ENCODE peak calls at places on chromosomes 12 and 14, in six cellular contexts. D is fibroblast of lung, Z is GM23338, G is lung, Y is ovary, L is body of pancreas. H is an unnamed sample. For H3K4me1, the result is how much of the 10 kb centered on the place peaks cover.

GRCh38 chr12:52190860-52191729 is 719 bp downstream of the KRT80 start:
- DNase-seq in Y (no peak), G (no peak), Z (no peak), L (peak), D (no peak), H (no peak)

GRCh38 chr12:5873341-5873919 is 71.6 kb downstream of the ANO2 start:
- DNase-seq in Z (peak), D (no peak), G (no peak), Y (no peak), L (no peak), H (no peak)

GRCh38 chr12:57549203-57549908 is 488 bp upstream of the KIF5A start:
- DNase-seq in G (no peak), Z (peak), L (no peak), D (no peak), Y (no peak), H (no peak)

GRCh38 chr12:6676962-6677361 is 12.2 kb downstream of the ZNF384 start:
- DNase-seq in G (no peak), D (no peak), Z (no peak), L (no peak), Y (no peak), H (no peak)

GRCh38 chr14:104178279-104178678 is 39.9 kb downstream of the KIF26A start:
- DNase-seq in G (no peak), L (no peak), D (no peak), Z (no peak), Y (peak), H (no peak)

GRCh38 chr14:59283380-59283779 is 94.9 kb downstream of the DAAM1 start:
- DNase-seq in L (no peak), G (no peak), Y (no peak), Z (no peak), D (peak), H (no peak)

GRCh38 chr12:113418213-113418879 is 3.8 kb upstream of the SDSL start:
- DNase-seq in Z (no peak), L (peak), G (peak), D (peak), Y (no peak), H (no peak)

GRCh38 chr12:58893421-58893986 is 26.8 kb downstream of the LRIG3 start:
- DNase-seq in L (no peak), Y (no peak), D (peak), G (no peak), Z (no peak), H (no peak)

GRCh38 chr14:100691395-100692025 is 35.2 kb upstream of the DLK1 start:
- DNase-seq in Y (no peak), G (peak), L (no peak), D (no peak), Z (no peak), H (no peak)

GRCh38 chr12:44077293-44077692 is 241.4 kb downstream of the TMEM117 start:
- DNase-seq in D (peak), L (no peak), G (no peak), Z (no peak), Y (no peak), H (no peak)

GRCh38 chr14:59060841-59061240 is 127.6 kb upstream of the DAAM1 start:
- DNase-seq in Y (no peak), L (no peak), G (no peak), D (no peak), Z (no peak), H (no peak)

GRCh38 chr12:89497467-89497866 is 27.1 kb downstream of the GALNT4 start:
- DNase-seq in Y (no peak), Z (no peak), G (peak), L (no peak), D (peak), H (no peak)

GRCh38 chr12:43655586-43655985 is 103.0 kb downstream of the PUS7L start:
- DNase-seq in D (peak), Y (no peak), Z (no peak), G (no peak), L (no peak), H (no peak)

GRCh38 chr12:49798248-49798647 is 30.0 kb downstream of the NCKAP5L start:
- DNase-seq in G (no peak), Z (no peak), D (no peak), L (no peak), Y (no peak), H (no peak)

GRCh38 chr12:100868487-100868886 is 73.9 kb downstream of the ANO4 start:
- DNase-seq in G (no peak), Y (no peak), D (peak), L (no peak), Z (no peak), H (no peak)

GRCh38 chr14:51597511-51597920 is 54.2 kb upstream of the FRMD6 start:
- DNase-seq in L (no peak), G (no peak), D (peak), Y (no peak), Z (no peak), H (no peak)

GRCh38 chr12:78559441-78559840 is 305.1 kb upstream of the SYT1 start:
- DNase-seq in Z (no peak), G (no peak), L (no peak), D (no peak), Y (no peak), H (no peak)

GRCh38 chr14:50447491-50447890 is 50.8 kb upstream of the CDKL1 start:
- DNase-seq in G (no peak), L (no peak), Y (no peak), D (no peak), Z (no peak), H (no peak)

GRCh38 chr12:7994731-7995205 is 37.7 kb upstream of the FOXJ2 start:
- DNase-seq in G (no peak), L (no peak), Y (no peak), Z (peak), D (peak), H (no peak)

GRCh38 chr12:52580496-52580895 is 6.9 kb upstream of the KRT74 start:
- DNase-seq in Y (no peak), D (no peak), Z (no peak), G (no peak), L (no peak), H (peak)

GRCh38 chr12:5487971-5488955 is 56.4 kb downstream of the NTF3 start:
- DNase-seq in Z (no peak), D (peak), L (no peak), G (no peak), Y (no peak), H (no peak)

GRCh38 chr14:99729991-99730875 is 46.1 kb downstream of the CYP46A1 start:
- DNase-seq in L (peak), Z (peak), D (no peak), Y (peak), G (peak), H (peak)

GRCh38 chr12:109192358-109192757 is 76.0 kb downstream of the ACACB start:
- DNase-seq in D (peak), Y (no peak), L (no peak), G (no peak), Z (no peak), H (no peak)

GRCh38 chr14:68941820-68942219 is 37.3 kb downstream of the ACTN1 start:
- DNase-seq in Z (peak), Y (no peak), G (no peak), L (peak), D (peak), H (no peak)

GRCh38 chr14:66511849-66512248 is 3.9 kb downstream of the GPHN start:
- DNase-seq in Z (no peak), D (no peak), G (no peak), Y (no peak), L (no peak), H (no peak)

GRCh38 chr14:21383848-21384493 is at the start of gene SUPT16H:
- DNase-seq in Y (peak), L (peak), Z (peak), G (peak), D (peak), H (peak)

DNA sequence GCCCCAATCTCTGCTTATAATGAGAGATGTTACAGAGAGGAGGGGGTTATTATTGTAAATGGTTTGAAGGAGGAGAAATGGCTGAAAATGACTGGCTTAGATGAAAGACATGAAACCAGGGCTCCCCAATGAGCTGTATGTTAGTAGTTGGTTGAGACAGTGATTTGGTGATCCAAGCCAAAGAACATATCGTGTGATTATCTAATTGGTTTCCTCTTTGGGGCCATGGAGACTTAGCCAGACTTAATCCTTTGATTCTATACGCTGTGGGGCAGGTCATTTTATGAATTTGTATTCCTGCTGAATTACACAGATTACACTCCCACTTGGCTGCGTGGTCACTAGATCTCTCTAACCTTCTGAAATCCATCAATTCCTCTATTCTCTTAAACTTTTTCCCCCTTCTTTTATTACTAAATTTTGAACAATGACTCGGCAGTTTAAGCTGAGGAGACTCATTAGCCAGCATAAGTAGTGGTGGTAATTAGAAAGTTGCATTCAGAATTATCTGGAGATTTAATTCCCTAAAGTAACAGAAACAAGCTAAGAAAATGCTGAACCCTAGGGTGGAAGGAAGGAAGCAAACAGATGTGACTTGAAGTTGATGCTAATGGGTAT is 5.3 kb downstream of the TTC8 start:
- DNase-seq in L (no peak), D (no peak), G (no peak), Y (no peak), Z (no peak), H (no peak)
- H3K4me1 ChIP-seq in L (under half), D (under half), G (under half), Y (under half), Z (under half), H (under half)

GRCh38 chr14:98069712-98070133 is 1202.3 kb downstream of the BCL11B start:
- DNase-seq in L (peak), Y (no peak), G (peak), D (no peak), Z (peak), H (no peak)
- H3K27ac ChIP-seq in L (peak), Y (no peak), G (no peak), D (no peak), Z (no peak), H (no peak)

DNA sequence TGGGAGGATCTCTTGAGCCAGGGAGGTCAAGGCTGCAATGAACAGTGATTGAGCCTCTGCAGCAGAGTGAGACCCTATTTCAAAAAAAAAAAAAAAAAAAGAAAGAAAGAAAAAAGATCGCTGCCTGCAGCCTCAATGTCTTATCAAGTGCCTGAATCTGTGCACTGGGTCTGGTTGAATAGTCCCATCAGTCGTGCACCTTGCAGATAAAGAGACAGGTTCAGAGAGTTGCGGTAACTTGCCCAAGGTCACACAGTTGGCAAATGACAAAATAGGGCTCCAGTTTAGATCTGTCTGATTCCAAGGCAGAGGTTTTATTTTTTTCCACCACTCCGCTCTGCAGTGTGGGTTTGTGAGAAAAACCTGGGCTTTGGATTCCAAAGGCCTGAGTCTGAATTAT is 649 bp upstream of the PLA2G1B start:
- DNase-seq in L (no peak), Z (no peak), G (no peak), Y (no peak), D (no peak), H (no peak)
- TF ChIP-seq CTCF in L (no peak), Z (no peak), G (no peak), Y (no peak), D (no peak), H (no peak)

GRCh38 chr14:96055753-96056508 is 16.8 kb downstream of the C14orf132 start:
- DNase-seq in Z (no peak), L (no peak), D (no peak), G (no peak), Y (no peak), H (no peak)

GRCh38 chr14:96055065-96055752 is 16.0 kb downstream of the C14orf132 start:
- DNase-seq in Y (no peak), L (no peak), D (peak), G (no peak), Z (no peak), H (no peak)

GRCh38 chr14:96053600-96054381 is 14.6 kb downstream of the C14orf132 start:
- DNase-seq in D (peak), G (no peak), Z (no peak), Y (no peak), L (peak), H (no peak)

GRCh38 chr14:96053236-96053599 is 14.1 kb downstream of the C14orf132 start:
- DNase-seq in L (no peak), Z (no peak), Y (no peak), D (no peak), G (no peak), H (no peak)

DNA sequence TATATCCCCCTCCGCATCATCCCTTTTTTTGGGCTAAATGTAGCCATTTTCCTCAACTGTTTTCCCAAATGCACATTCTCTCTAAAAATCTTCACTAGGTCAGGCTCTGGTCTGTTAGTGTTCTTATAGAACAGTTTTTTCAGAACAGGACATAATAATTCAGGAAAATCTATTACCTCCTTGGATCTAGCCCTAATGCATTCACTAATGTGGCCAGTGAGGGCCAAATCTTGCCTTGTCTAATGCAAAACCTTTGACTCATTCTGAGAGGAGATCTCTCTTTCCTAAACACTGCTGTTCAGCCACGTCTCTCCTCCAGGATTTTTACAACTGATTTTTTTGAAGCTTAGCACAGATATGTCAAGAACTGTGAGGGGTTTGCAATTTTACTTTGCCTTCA is 15.5 kb downstream of the C14orf132 start:
- DNase-seq in Y (no peak), G (no peak), Z (no peak), L (no peak), D (no peak), H (no peak)
- H3K4me1 ChIP-seq in Y (under half), G (under half), Z (under half), L (under half), D (under half), H (under half)

GRCh38 chr12:124397807-124398577 is 103.1 kb downstream of the RFLNA start:
- DNase-seq in D (peak), Z (no peak), Y (peak), G (peak), L (peak), H (no peak)
- H3K27ac ChIP-seq in D (no peak), Z (no peak), Y (peak), G (no peak), L (peak), H (peak)

DNA sequence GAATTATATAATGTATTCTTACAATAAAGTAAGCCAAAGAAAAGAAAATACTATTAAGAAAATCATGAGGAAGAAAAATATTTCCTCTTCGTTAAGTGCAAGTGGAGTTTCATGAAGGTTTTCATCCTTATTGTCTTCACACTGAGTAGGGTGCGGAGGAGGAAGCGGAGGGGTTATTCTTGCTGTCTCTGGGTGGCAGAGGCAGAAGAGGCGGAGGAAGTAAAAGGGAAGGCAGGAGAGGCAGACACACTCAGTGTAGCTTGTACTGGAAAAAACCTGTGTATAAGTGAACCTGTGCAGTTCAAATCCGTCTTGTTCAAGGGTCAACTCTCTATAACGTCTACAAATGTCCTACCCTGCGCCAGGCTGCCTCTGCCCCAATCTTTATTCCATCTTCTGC is 22.0 kb upstream of the BCL2L14 start:
- DNase-seq in Z (no peak), D (no peak), Y (no peak), G (no peak), L (no peak), H (no peak)
- TF ChIP-seq CTCF in Z (no peak), D (no peak), Y (no peak), G (no peak), L (no peak), H (no peak)

GRCh38 chr12:104519190-104519857 is 62.6 kb downstream of the CHST11 start:
- DNase-seq in D (no peak), Z (no peak), Y (no peak), L (no peak), G (no peak), H (no peak)
- H3K4me1 ChIP-seq in D (under half), Z (under half), Y (under half), L (under half), G (under half), H (under half)

GRCh38 chr12:61290473-61290872 is 969.7 kb upstream of the USP15 start:
- DNase-seq in Z (no peak), G (no peak), L (no peak), D (no peak), Y (no peak), H (no peak)
- H3K27ac ChIP-seq in Z (no peak), G (no peak), L (no peak), D (no peak), Y (no peak), H (no peak)

DNA sequence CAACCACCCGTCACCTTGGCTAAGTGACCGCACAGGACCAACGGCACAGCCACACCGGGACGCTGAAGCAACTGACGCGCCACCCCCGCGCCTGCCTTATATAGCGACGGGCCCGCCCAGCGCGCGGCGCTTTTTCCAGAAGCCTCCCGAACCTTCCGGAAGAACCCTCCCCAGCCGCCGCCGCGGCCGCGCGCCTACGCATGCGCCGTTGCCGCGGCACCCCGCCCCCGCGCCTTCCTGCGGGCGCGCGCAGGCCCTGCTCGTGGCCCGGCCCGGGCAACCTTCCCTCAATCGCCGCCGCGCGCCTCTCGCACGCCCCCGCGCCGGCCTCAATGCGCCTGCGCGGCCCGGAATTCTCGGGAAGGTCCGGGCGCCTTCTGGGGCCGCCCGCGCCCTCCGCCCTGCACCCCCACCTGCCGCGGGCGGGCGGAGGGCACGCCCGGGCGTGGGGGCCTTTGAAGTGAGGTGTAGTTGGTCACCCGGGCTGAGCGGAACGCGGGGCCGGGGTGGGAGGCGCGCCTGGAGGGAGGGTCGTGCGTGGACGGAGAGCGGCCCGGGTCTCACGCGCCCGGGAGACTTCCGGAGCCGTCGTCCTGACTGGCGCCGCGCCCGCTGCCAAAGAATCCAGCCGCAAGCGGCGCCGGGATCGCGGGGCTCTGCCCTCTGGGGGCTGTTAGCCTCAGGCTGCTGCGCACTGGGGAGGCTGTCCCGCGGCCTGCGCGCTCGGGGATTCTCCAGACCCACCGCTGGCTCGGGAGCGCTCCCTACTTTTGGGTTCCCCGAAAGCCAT is at the start of gene HSP90AA1:
- DNase-seq in Z (peak), Y (peak), G (peak), L (peak), D (peak), H (peak)
- TF ChIP-seq CTCF in Z (no peak), Y (no peak), G (no peak), L (peak), D (no peak), H (no peak)